ENCODE peak calls at places on chromosomes 1 and 21, in five cellular contexts. G is BE2C; O is CD8-positive, alpha-beta T cell; Y is astrocyte of the cerebellum; H is AG10803. T is an unnamed sample.

GRCh38 chr1:9413143-9413876 is 120.6 kb downstream of the SPSB1 start:
- DNase-seq in G (no peak), O (peak), Y (peak), H (peak), T (peak)

GRCh38 chr1:227781314-227781930 is 34.1 kb upstream of the PRSS38 start:
- DNase-seq in H (no peak), G (no peak), Y (no peak), O (no peak), T (no peak)

GRCh38 chr1:55284856-55285255 is 69.7 kb upstream of the USP24 start:
- DNase-seq in G (peak), H (peak), Y (peak), O (no peak), T (peak)

GRCh38 chr1:100038401-100039306 is 68.9 kb downstream of the SLC35A3 start:
- DNase-seq in G (peak), H (peak), O (peak), Y (peak), T (peak)

GRCh38 chr1:156226116-156226538 is 13.3 kb downstream of the PMF1 start:
- DNase-seq in Y (no peak), G (no peak), O (no peak), H (no peak), T (no peak)

GRCh38 chr1:22442212-22442894 is 9.3 kb upstream of the ZBTB40 start:
- DNase-seq in G (no peak), Y (no peak), O (no peak), H (no peak), T (no peak)

GRCh38 chr1:161834967-161835366 is 68.8 kb downstream of the ATF6 start:
- DNase-seq in G (no peak), O (no peak), H (no peak), Y (no peak), T (no peak)

GRCh38 chr1:229217716-229218115 is 53.2 kb upstream of the RAB4A start:
- DNase-seq in H (peak), Y (no peak), O (no peak), G (no peak), T (no peak)

GRCh38 chr1:174742805-174743653 is 256.7 kb upstream of the CACYBP start:
- DNase-seq in G (no peak), Y (no peak), O (no peak), H (no peak), T (no peak)

GRCh38 chr1:210291786-210292275 is 36.9 kb upstream of the HHAT start:
- DNase-seq in O (no peak), Y (no peak), H (peak), G (no peak), T (no peak)

GRCh38 chr1:237042892-237043576 is 1.1 kb downstream of the RYR2 start:
- DNase-seq in Y (no peak), G (peak), H (no peak), O (no peak), T (peak)

GRCh38 chr1:41500378-41500777 is 15.9 kb upstream of the EDN2 start:
- DNase-seq in O (no peak), G (no peak), Y (no peak), H (peak), T (no peak)

GRCh38 chr21:32359719-32360260 is 33.0 kb downstream of the URB1 start:
- DNase-seq in O (no peak), Y (no peak), H (peak), G (no peak), T (no peak)

GRCh38 chr1:226255380-226255779 is 31.9 kb downstream of the MIXL1 start:
- DNase-seq in G (no peak), H (peak), O (no peak), Y (no peak), T (no peak)

GRCh38 chr1:55531644-55532043 is 316.5 kb upstream of the USP24 start:
- DNase-seq in G (no peak), H (peak), Y (no peak), O (no peak), T (no peak)

GRCh38 chr1:199859525-199859924 is 168.0 kb upstream of the NR5A2 start:
- DNase-seq in H (peak), O (no peak), Y (no peak), G (no peak), T (no peak)

GRCh38 chr21:37365657-37366487 is 701 bp upstream of the DYRK1A start:
- DNase-seq in O (peak), Y (no peak), G (peak), H (peak), T (peak)

GRCh38 chr1:160675641-160676410 is 29.0 kb upstream of the SLAMF1 start:
- DNase-seq in Y (peak), H (peak), G (peak), O (peak), T (peak)

GRCh38 chr1:190908691-190909090 is 431.0 kb upstream of the BRINP3 start:
- DNase-seq in Y (peak), O (no peak), H (peak), G (no peak), T (no peak)

DNA sequence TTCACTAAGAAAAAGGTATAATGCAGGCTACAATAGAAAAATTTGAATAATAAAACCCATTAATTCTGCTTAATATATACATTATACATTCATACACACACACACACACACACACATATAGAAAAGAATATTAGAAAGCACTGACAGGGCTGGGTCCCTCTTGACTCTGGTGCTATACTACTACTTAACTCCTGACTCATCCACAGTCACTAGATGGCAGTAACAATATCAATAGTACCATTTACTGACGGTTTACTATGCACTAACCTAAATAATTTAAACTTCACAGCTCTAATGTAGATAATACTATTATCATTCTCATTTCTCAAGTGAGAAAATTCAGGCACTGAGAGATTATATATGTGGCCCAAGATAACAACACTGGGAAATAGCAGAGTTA is 87.5 kb downstream of the COP1 start:
- DNase-seq in O (no peak), Y (no peak), H (peak), G (no peak), T (no peak)
- TF ChIP-seq CTCF in O (no peak), Y (peak), H (no peak), G (peak), T (no peak)

GRCh38 chr21:26170471-26171309 is at the start of gene APP:
- DNase-seq in Y (peak), H (peak), O (peak), G (peak), T (peak)

GRCh38 chr21:26167593-26167992 is 3.0 kb downstream of the APP start:
- DNase-seq in O (no peak), H (no peak), Y (no peak), G (no peak), T (no peak)

GRCh38 chr21:26169611-26170470 is 729 bp downstream of the APP start:
- DNase-seq in Y (peak), G (peak), H (peak), O (peak), T (peak)

GRCh38 chr21:26171310-26172100 is 935 bp upstream of the APP start:
- DNase-seq in G (no peak), O (no peak), Y (no peak), H (no peak), T (peak)

DNA sequence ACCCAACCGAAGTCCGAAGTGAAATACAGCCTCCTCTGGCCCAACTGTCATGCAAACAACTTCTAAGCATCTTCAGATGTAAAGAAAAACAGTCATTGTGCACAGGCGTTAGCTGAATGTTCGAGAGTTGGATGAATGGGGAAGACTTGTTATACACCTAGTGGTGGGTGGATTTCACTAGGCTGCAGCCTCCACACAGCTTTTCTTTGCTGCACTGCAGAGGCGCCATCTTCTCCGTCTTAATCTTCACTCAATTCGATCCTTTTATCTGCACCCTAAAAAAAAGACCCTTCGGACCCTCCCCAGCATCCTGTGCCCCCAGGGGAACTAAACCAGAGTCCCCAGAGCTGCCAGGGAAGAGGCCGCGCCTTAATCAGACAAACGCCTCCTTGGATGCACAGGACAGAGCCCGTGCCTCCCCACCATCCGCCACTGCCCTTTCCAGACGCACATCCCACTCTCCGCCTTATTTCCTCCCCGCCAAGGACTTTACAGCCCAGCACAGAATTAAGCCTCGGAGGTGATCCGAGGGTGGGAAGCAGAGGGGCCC is 1.4 kb downstream of the APP start:
- DNase-seq in G (peak), Y (peak), O (peak), H (peak), T (peak)
- TF ChIP-seq CTCF in G (peak), Y (peak), O (peak), H (peak), T (peak)

DNA sequence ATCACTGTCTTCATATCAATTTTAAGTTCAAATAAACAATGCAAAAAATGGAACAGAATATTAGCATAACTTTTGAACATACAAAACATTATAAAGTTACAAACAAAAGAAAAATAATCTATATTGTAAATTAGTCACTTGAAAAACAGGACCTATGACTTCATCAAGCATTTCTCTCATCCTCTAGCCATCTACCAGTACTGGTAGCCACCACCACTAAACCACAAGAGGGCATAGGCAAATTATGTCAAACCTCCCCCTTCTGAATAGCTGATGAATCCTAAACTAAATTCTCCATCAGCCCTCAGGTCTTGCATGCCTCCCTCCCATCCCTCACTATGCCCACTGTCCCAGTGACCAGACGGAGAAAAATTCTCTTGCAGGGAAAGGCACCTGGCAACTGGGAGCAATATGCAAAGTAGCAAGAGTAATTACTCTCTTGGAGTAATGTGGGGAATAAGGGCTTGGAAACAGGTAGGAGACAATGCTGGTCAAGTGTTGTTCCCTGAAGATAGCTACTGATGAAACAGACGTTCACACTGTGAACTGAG is 37.1 kb downstream of the SSX2IP start:
- DNase-seq in O (no peak), Y (no peak), G (no peak), H (peak), T (no peak)
- TF ChIP-seq CTCF in O (no peak), Y (no peak), G (no peak), H (peak), T (no peak)

DNA sequence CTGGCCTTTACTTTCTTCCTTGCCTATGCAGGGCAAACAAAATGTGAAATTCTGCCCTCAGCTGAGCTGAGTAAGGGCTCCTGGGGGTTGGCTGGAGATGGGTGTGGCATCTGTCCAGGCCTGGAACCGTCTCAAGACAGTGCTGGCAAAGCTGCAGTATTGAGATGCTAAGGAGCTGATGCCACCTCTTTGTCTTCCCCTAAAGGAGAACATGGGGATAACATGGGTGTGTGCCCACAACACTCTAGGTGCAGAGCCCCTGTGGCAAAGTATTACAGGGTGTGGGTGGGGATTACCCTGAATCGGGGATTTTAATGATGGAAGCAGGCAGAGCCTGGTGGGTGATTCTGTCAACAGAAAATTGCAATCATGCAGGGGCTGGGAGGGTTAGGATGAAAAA is 2.5 kb upstream of the ST3GAL3 start:
- DNase-seq in H (peak), Y (no peak), G (no peak), O (no peak), T (no peak)
- TF ChIP-seq CTCF in H (peak), Y (peak), G (peak), O (no peak), T (no peak)

T was measured in nephron progenitor cell.